ENCODE peak calls at places on chromosomes 6 and 20, in six cellular contexts. One of them, this sample, is unnamed.

GRCh38 chr20:38307371-38308046 is 3.6 kb downstream of the BPI start:
- DNase-seq in H1: no peak
- DNase-seq in neuronal stem cell: no peak
- DNase-seq in mesenchymal stem cell: peak; percentile 52
- DNase-seq in IMR-90: peak; percentile 76
- DNase-seq in H9: no peak
- DNase-seq in this sample: no peak

GRCh38 chr20:58231678-58232077 is 3.2 kb upstream of the ANKRD60 start:
- DNase-seq in H9: no peak
- DNase-seq in H1: no peak
- DNase-seq in mesenchymal stem cell: peak; percentile 49
- DNase-seq in IMR-90: peak; percentile 22
- DNase-seq in neuronal stem cell: no peak
- DNase-seq in this sample: no peak

GRCh38 chr6:168015492-168016175 is 18.2 kb downstream of the KIF25 start:
- DNase-seq in mesenchymal stem cell: no peak
- DNase-seq in IMR-90: no peak
- DNase-seq in H9: no peak
- DNase-seq in neuronal stem cell: no peak
- DNase-seq in H1: peak; percentile 17
- DNase-seq in this sample: no peak

GRCh38 chr20:37468886-37469285 is 52.2 kb upstream of the NNAT start:
- DNase-seq in H1: no peak
- DNase-seq in neuronal stem cell: no peak
- DNase-seq in H9: no peak
- DNase-seq in mesenchymal stem cell: no peak
- DNase-seq in IMR-90: no peak
- DNase-seq in this sample: no peak

GRCh38 chr6:126228001-126228791 is 111.7 kb upstream of the CENPW start:
- DNase-seq in IMR-90: no peak
- DNase-seq in H9: no peak
- DNase-seq in H1: no peak
- DNase-seq in mesenchymal stem cell: no peak
- DNase-seq in neuronal stem cell: peak; percentile 46
- DNase-seq in this sample: no peak

GRCh38 chr20:49896204-49896603 is 19.1 kb downstream of the SPATA2 start:
- DNase-seq in neuronal stem cell: no peak
- DNase-seq in IMR-90: no peak
- DNase-seq in H9: no peak
- DNase-seq in H1: no peak
- DNase-seq in mesenchymal stem cell: no peak
- DNase-seq in this sample: no peak

GRCh38 chr6:81727876-81728517 is 24.5 kb downstream of the TENT5A start:
- DNase-seq in neuronal stem cell: no peak
- DNase-seq in IMR-90: no peak
- DNase-seq in mesenchymal stem cell: no peak
- DNase-seq in H1: no peak
- DNase-seq in H9: no peak
- DNase-seq in this sample: no peak

GRCh38 chr6:46184114-46184513 is 13.3 kb upstream of the ENPP5 start:
- DNase-seq in IMR-90: peak; percentile 71
- DNase-seq in mesenchymal stem cell: peak; percentile 12
- DNase-seq in H9: no peak
- DNase-seq in H1: no peak
- DNase-seq in neuronal stem cell: no peak
- DNase-seq in this sample: no peak

GRCh38 chr6:3749991-3750323 is 1.6 kb downstream of the PXDC1 start:
- DNase-seq in mesenchymal stem cell: peak; percentile 68
- DNase-seq in IMR-90: peak; percentile 74
- DNase-seq in H1: no peak
- DNase-seq in neuronal stem cell: no peak
- DNase-seq in H9: no peak
- DNase-seq in this sample: peak; percentile 44

GRCh38 chr20:35129647-35130069 is 17.5 kb downstream of the EDEM2 start:
- DNase-seq in H1: no peak
- DNase-seq in IMR-90: peak; percentile 71
- DNase-seq in neuronal stem cell: no peak
- DNase-seq in H9: no peak
- DNase-seq in mesenchymal stem cell: peak; percentile 73
- DNase-seq in this sample: peak; percentile 4

GRCh38 chr6:138517635-138518034 is 18.3 kb upstream of the NHSL1 start:
- DNase-seq in IMR-90: peak; percentile 43
- DNase-seq in mesenchymal stem cell: peak; percentile 24
- DNase-seq in H1: peak; percentile 70
- DNase-seq in neuronal stem cell: no peak
- DNase-seq in H9: peak; percentile 77
- DNase-seq in this sample: peak; percentile 81

GRCh38 chr6:156719720-156720563 is 57.2 kb upstream of the ARID1B start:
- DNase-seq in H9: peak; percentile 65
- DNase-seq in IMR-90: peak; percentile 87
- DNase-seq in H1: peak; percentile 66
- DNase-seq in mesenchymal stem cell: peak; percentile 88
- DNase-seq in neuronal stem cell: no peak
- DNase-seq in this sample: peak; percentile 98

GRCh38 chr6:111566873-111567517 is 38.7 kb downstream of the TRAF3IP2 start:
- DNase-seq in mesenchymal stem cell: no peak
- DNase-seq in neuronal stem cell: no peak
- DNase-seq in H9: no peak
- DNase-seq in IMR-90: no peak
- DNase-seq in H1: no peak
- DNase-seq in this sample: no peak

GRCh38 chr20:49310695-49311094 is 32.8 kb upstream of the ZNFX1 start:
- DNase-seq in H1: no peak
- DNase-seq in mesenchymal stem cell: no peak
- DNase-seq in neuronal stem cell: no peak
- DNase-seq in H9: no peak
- DNase-seq in IMR-90: peak; percentile 19
- DNase-seq in this sample: no peak

GRCh38 chr6:130296854-130297253 is 69.0 kb upstream of the TMEM200A start:
- DNase-seq in mesenchymal stem cell: no peak
- DNase-seq in H9: no peak
- DNase-seq in neuronal stem cell: no peak
- DNase-seq in IMR-90: no peak
- DNase-seq in H1: no peak
- DNase-seq in this sample: no peak

GRCh38 chr6:121592955-121593665 is 157.7 kb downstream of the GJA1 start:
- DNase-seq in neuronal stem cell: no peak
- DNase-seq in H1: no peak
- DNase-seq in IMR-90: peak; percentile 11
- DNase-seq in H9: no peak
- DNase-seq in mesenchymal stem cell: peak; percentile 56
- DNase-seq in this sample: peak; percentile 17

GRCh38 chr6:112180095-112180820 is 74.1 kb downstream of the LAMA4 start:
- DNase-seq in H9: no peak
- DNase-seq in neuronal stem cell: peak; percentile 51
- DNase-seq in IMR-90: peak; percentile 92
- DNase-seq in H1: no peak
- DNase-seq in mesenchymal stem cell: peak; percentile 85
- DNase-seq in this sample: peak; percentile 92

GRCh38 chr20:52033313-52033712 is 158.3 kb downstream of the ZFP64 start:
- DNase-seq in H1: no peak
- DNase-seq in neuronal stem cell: no peak
- DNase-seq in IMR-90: peak; percentile 38
- DNase-seq in H9: no peak
- DNase-seq in mesenchymal stem cell: no peak
- DNase-seq in this sample: no peak

GRCh38 chr6:28981833-28982475 is 23.2 kb downstream of the ZNF311 start:
- DNase-seq in H9: peak; percentile 73
- DNase-seq in IMR-90: peak; percentile 87
- DNase-seq in mesenchymal stem cell: peak; percentile 96
- DNase-seq in H1: peak; percentile 89
- DNase-seq in neuronal stem cell: peak; percentile 87
- DNase-seq in this sample: peak; percentile 99

GRCh38 chr6:48826884-48827701 is 636.0 kb downstream of the MMUT start:
- DNase-seq in mesenchymal stem cell: peak; percentile 93
- DNase-seq in neuronal stem cell: no peak
- DNase-seq in IMR-90: peak; percentile 97
- DNase-seq in H9: no peak
- DNase-seq in H1: no peak
- DNase-seq in this sample: peak; percentile 89

GRCh38 chr6:16766043-16766521 is 4.8 kb upstream of the ATXN1 start:
- DNase-seq in IMR-90: peak; percentile 92
- DNase-seq in neuronal stem cell: no peak
- DNase-seq in mesenchymal stem cell: peak; percentile 94
- DNase-seq in H1: no peak
- DNase-seq in H9: no peak
- DNase-seq in this sample: peak; percentile 62

GRCh38 chr6:118206221-118206620 is 299.2 kb downstream of the SLC35F1 start:
- DNase-seq in IMR-90: no peak
- DNase-seq in H9: no peak
- DNase-seq in mesenchymal stem cell: no peak
- DNase-seq in neuronal stem cell: no peak
- DNase-seq in H1: no peak
- DNase-seq in this sample: no peak

GRCh38 chr20:25318471-25319240 is 70.8 kb downstream of the PYGB start:
- DNase-seq in neuronal stem cell: no peak
- DNase-seq in mesenchymal stem cell: no peak
- DNase-seq in IMR-90: no peak
- DNase-seq in H1: no peak
- DNase-seq in H9: no peak
- DNase-seq in this sample: peak; percentile 13

GRCh38 chr6:34324738-34325444 is 67.6 kb downstream of the NUDT3 start:
- DNase-seq in neuronal stem cell: no peak
- DNase-seq in H1: no peak
- DNase-seq in H9: no peak
- DNase-seq in IMR-90: peak; percentile 57
- DNase-seq in mesenchymal stem cell: no peak
- DNase-seq in this sample: peak; percentile 25

GRCh38 chr6:90110971-90111370 is 185.7 kb downstream of the BACH2 start:
- DNase-seq in IMR-90: no peak
- DNase-seq in mesenchymal stem cell: no peak
- DNase-seq in H1: no peak
- DNase-seq in H9: no peak
- DNase-seq in neuronal stem cell: no peak
- DNase-seq in this sample: no peak

GRCh38 chr6:30741789-30742315 is 635 bp downstream of the FLOT1 start:
- DNase-seq in IMR-90: no peak
- DNase-seq in neuronal stem cell: no peak
- DNase-seq in H9: no peak
- DNase-seq in H1: no peak
- DNase-seq in mesenchymal stem cell: no peak
- DNase-seq in this sample: no peak

GRCh38 chr6:30740993-30741784 is 1.3 kb downstream of the FLOT1 start:
- DNase-seq in IMR-90: peak; percentile 45
- DNase-seq in H9: no peak
- DNase-seq in mesenchymal stem cell: peak; percentile 69
- DNase-seq in neuronal stem cell: no peak
- DNase-seq in H1: no peak
- DNase-seq in this sample: no peak

GRCh38 chr6:30742316-30743098 is at the start of gene FLOT1:
- DNase-seq in mesenchymal stem cell: peak; percentile 96
- DNase-seq in H1: peak; percentile 97
- DNase-seq in H9: peak; percentile 98
- DNase-seq in neuronal stem cell: peak; percentile 75
- DNase-seq in IMR-90: peak; percentile 93
- DNase-seq in this sample: peak; percentile 100

GRCh38 chr6:30743099-30744053 is 889 bp upstream of the FLOT1 start:
- DNase-seq in neuronal stem cell: no peak
- DNase-seq in IMR-90: peak; percentile 33
- DNase-seq in H1: no peak
- DNase-seq in mesenchymal stem cell: no peak
- DNase-seq in H9: no peak
- DNase-seq in this sample: no peak

GRCh38 chr6:30744054-30744805 is at the start of gene IER3:
- DNase-seq in H9: peak; percentile 93
- DNase-seq in IMR-90: peak; percentile 95
- DNase-seq in H1: peak; percentile 91
- DNase-seq in mesenchymal stem cell: peak; percentile 96
- DNase-seq in neuronal stem cell: peak; percentile 70
- DNase-seq in this sample: peak; percentile 93
- H4K8ac ChIP-seq in H9: no peak within 1 kb of the TSS
- H4K8ac ChIP-seq in IMR-90: peak within 1 kb of the TSS; percentile 87
- H4K8ac ChIP-seq in H1: peak within 1 kb of the TSS; percentile 22
- H4K8ac ChIP-seq in mesenchymal stem cell: peak within 1 kb of the TSS; percentile 88
- H4K8ac ChIP-seq in neuronal stem cell: no peak within 1 kb of the TSS
- H4K8ac ChIP-seq in this sample: peak within 1 kb of the TSS; percentile 85

GRCh38 chr6:164208371-164208770 is 793.9 kb downstream of the QKI start:
- DNase-seq in IMR-90: no peak
- DNase-seq in mesenchymal stem cell: no peak
- DNase-seq in H9: no peak
- DNase-seq in H1: no peak
- DNase-seq in neuronal stem cell: no peak
- DNase-seq in this sample: no peak
- H3K9me3 ChIP-seq in IMR-90: peaks cover 24% of the 10 kb centered on the region
- H3K9me3 ChIP-seq in mesenchymal stem cell: peaks cover 9% of the 10 kb centered on the region
- H3K9me3 ChIP-seq in H9: no peaks in the 10 kb centered on the region
- H3K9me3 ChIP-seq in H1: peaks cover 2% of the 10 kb centered on the region
- H3K9me3 ChIP-seq in neuronal stem cell: peaks cover 4% of the 10 kb centered on the region
- H3K9me3 ChIP-seq in this sample: peaks cover 2% of the 10 kb centered on the region

GRCh38 chr20:17168026-17168612 is 58.7 kb upstream of the PCSK2 start:
- DNase-seq in IMR-90: no peak
- DNase-seq in H1: no peak
- DNase-seq in H9: no peak
- DNase-seq in neuronal stem cell: no peak
- DNase-seq in mesenchymal stem cell: no peak
- DNase-seq in this sample: no peak

GRCh38 chr20:17171750-17172149 is 55.1 kb upstream of the PCSK2 start:
- DNase-seq in H9: no peak
- DNase-seq in mesenchymal stem cell: no peak
- DNase-seq in H1: no peak
- DNase-seq in IMR-90: no peak
- DNase-seq in neuronal stem cell: no peak
- DNase-seq in this sample: no peak

GRCh38 chr20:17172826-17173420 is 53.9 kb upstream of the PCSK2 start:
- DNase-seq in mesenchymal stem cell: no peak
- DNase-seq in neuronal stem cell: no peak
- DNase-seq in H1: no peak
- DNase-seq in IMR-90: no peak
- DNase-seq in H9: no peak
- DNase-seq in this sample: no peak

DNA sequence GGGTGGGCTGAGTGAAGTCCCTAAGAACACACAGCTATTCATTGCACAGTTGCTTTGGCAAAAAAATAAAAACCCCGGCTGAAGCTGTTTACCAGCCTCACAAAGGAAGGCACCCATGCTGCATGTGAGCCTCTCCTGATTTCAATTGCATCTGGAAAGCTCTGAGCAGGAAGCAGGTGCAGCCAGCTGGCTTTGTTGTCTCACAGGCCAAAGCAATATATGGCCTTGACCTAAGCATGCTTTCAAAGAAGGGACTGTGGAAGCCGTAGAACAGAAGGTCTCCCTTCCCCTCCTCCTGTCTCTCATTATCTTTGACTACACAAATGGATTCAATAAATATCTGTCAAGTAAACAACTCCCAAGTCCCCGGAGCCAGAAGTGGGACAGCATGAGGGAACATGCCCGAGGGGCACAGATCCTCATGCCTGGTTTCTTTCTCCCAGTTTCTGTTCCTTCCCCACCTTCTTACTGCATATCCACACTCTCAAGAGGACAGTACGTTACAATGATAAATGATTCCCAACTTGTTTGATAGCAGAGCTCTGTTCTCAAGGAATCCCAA is 57.2 kb upstream of the PCSK2 start:
- DNase-seq in H1: no peak
- DNase-seq in mesenchymal stem cell: no peak
- DNase-seq in H9: no peak
- DNase-seq in IMR-90: no peak
- DNase-seq in neuronal stem cell: no peak
- DNase-seq in this sample: no peak
- H3K14ac ChIP-seq in H1: no peak overlapping the region
- H3K14ac ChIP-seq in mesenchymal stem cell: no peak overlapping the region
- H3K14ac ChIP-seq in H9: peak overlapping the region; percentile 20
- H3K14ac ChIP-seq in IMR-90: no peak overlapping the region
- H3K14ac ChIP-seq in neuronal stem cell: no peak overlapping the region
- H3K14ac ChIP-seq in this sample: no peak overlapping the region

GRCh38 chr6:139763468-139764214 is 389.2 kb upstream of the CITED2 start:
- DNase-seq in mesenchymal stem cell: peak; percentile 52
- DNase-seq in H9: no peak
- DNase-seq in IMR-90: peak; percentile 35
- DNase-seq in H1: no peak
- DNase-seq in neuronal stem cell: no peak
- DNase-seq in this sample: peak; percentile 52
- H4K8ac ChIP-seq in mesenchymal stem cell: no peak overlapping the region
- H4K8ac ChIP-seq in H9: no peak overlapping the region
- H4K8ac ChIP-seq in IMR-90: peak overlapping the region; percentile 79
- H4K8ac ChIP-seq in H1: no peak overlapping the region
- H4K8ac ChIP-seq in neuronal stem cell: no peak overlapping the region
- H4K8ac ChIP-seq in this sample: no peak overlapping the region